ENCODE peak calls at places on chromosomes 4 and X, in six cellular contexts. G is T-cell; O is thoracic aorta; Z is non-pigmented ciliary epithelial cell; I is activated T-cell treated with anti-CD3 and anti-CD28 coated beads, Interleukin-2, amount 50 U/mL, for 24 hours; K is GM23338. S is an unnamed sample.

GRCh38 chr4:103204114-103204513 is 6.0 kb upstream of the CENPE start:
- DNase-seq in G (no peak), O (no peak), Z (no peak), I (no peak), K (peak), S (no peak)

GRCh38 chr4:130336585-130337217 is 1240.7 kb downstream of the C4orf33 start:
- DNase-seq in G (no peak), O (no peak), Z (peak), I (no peak), K (peak), S (peak)

GRCh38 chrX:136906921-136907510 is 26.5 kb upstream of the RBMX start:
- DNase-seq in G (no peak), O (no peak), Z (no peak), I (no peak), K (no peak), S (no peak)

GRCh38 chr4:101222156-101222845 is 125.0 kb downstream of the PPP3CA start:
- DNase-seq in G (no peak), O (no peak), Z (no peak), I (no peak), K (no peak), S (no peak)

GRCh38 chrX:137031517-137032377 is 2.0 kb downstream of the GPR101 start:
- DNase-seq in G (peak), O (no peak), Z (peak), I (peak), K (peak), S (peak)

GRCh38 chr4:94332983-94333590 is 9.5 kb downstream of the HPGDS start:
- DNase-seq in G (no peak), O (no peak), Z (no peak), I (no peak), K (peak), S (peak)

GRCh38 chrX:132909643-132910042 is 48.8 kb downstream of the HS6ST2 start:
- DNase-seq in G (no peak), O (no peak), Z (no peak), I (no peak), K (no peak), S (no peak)

GRCh38 chrX:136953867-136954787 is 73.6 kb upstream of the RBMX start:
- DNase-seq in G (peak), O (no peak), Z (peak), I (peak), K (peak), S (peak)

GRCh38 chr4:13524504-13525243 is 19.6 kb downstream of the NKX3-2 start:
- DNase-seq in G (no peak), O (no peak), Z (no peak), I (no peak), K (peak), S (no peak)

GRCh38 chr4:152079543-152080293 is 318.9 kb upstream of the GATB start:
- DNase-seq in G (peak), O (no peak), Z (no peak), I (peak), K (no peak), S (no peak)

GRCh38 chr4:169351860-169352259 is 81.1 kb upstream of the SH3RF1 start:
- DNase-seq in G (no peak), O (no peak), Z (no peak), I (no peak), K (no peak), S (no peak)

GRCh38 chr4:4914059-4914820 is 54.8 kb downstream of the MSX1 start:
- DNase-seq in G (no peak), O (no peak), Z (no peak), I (no peak), K (no peak), S (no peak)

S was measured in iPS-NIHi11.